ENCODE peak calls at places on chromosomes 5 and 9, in nine cellular contexts. Y is WERI-Rb-1; Z is OCI-LY7; O is tibial nerve; L is psoas muscle; A is foreskin keratinocyte; K is A549; B is heart right ventricle; T is CD8-positive, alpha-beta T cell. V is an unnamed sample.

GRCh38 chr9:34654317-34655083 is 2.5 kb downstream of the IL11RA start:
- DNase-seq in Y (peak), Z (no peak), O (peak), L (peak), A (no peak), K (no peak), B (peak), T (no peak), V (no peak)

GRCh38 chr5:151104795-151105194 is 24.0 kb upstream of the TNIP1 start:
- DNase-seq in Y (no peak), Z (no peak), O (peak), L (peak), A (no peak), K (no peak), B (no peak), T (no peak), V (no peak)

GRCh38 chr5:93594591-93595419 is 11.8 kb downstream of the NR2F1 start:
- DNase-seq in Y (no peak), Z (no peak), O (no peak), L (no peak), A (no peak), K (no peak), B (no peak), T (no peak), V (no peak)

GRCh38 chr9:93461810-93462209 is 8.4 kb upstream of the FAM120AOS start:
- DNase-seq in Y (no peak), Z (no peak), O (no peak), L (no peak), A (no peak), K (no peak), B (no peak), T (no peak), V (no peak)

GRCh38 chr9:32968101-32969011 is 33.1 kb downstream of the APTX start:
- DNase-seq in Y (peak), Z (peak), O (peak), L (peak), A (no peak), K (peak), B (peak), T (peak), V (peak)

GRCh38 chr5:62064993-62065392 is 241.0 kb upstream of the KIF2A start:
- DNase-seq in Y (no peak), Z (no peak), O (no peak), L (no peak), A (no peak), K (no peak), B (no peak), T (no peak), V (no peak)

GRCh38 chr9:121359358-121360294 is 10.4 kb downstream of the STOM start:
- DNase-seq in Y (no peak), Z (no peak), O (no peak), L (no peak), A (no peak), K (no peak), B (no peak), T (no peak), V (no peak)

GRCh38 chr5:36040651-36041536 is 25.8 kb downstream of the UGT3A2 start:
- DNase-seq in Y (peak), Z (no peak), O (no peak), L (no peak), A (no peak), K (no peak), B (no peak), T (no peak), V (no peak)

GRCh38 chr5:68330564-68330963 is 115.0 kb downstream of the PIK3R1 start:
- DNase-seq in Y (no peak), Z (no peak), O (no peak), L (no peak), A (peak), K (no peak), B (no peak), T (no peak), V (no peak)

GRCh38 chr9:81521892-81522291 is 167.5 kb downstream of the TLE1 start:
- DNase-seq in Y (no peak), Z (no peak), O (no peak), L (no peak), A (no peak), K (no peak), B (no peak), T (no peak), V (no peak)

GRCh38 chr9:111559000-111559610 is 34.1 kb downstream of the ZNF483 start:
- DNase-seq in Y (no peak), Z (no peak), O (no peak), L (no peak), A (peak), K (peak), B (no peak), T (no peak), V (peak)

GRCh38 chr9:26221295-26221694 is 543.1 kb upstream of the TUSC1 start:
- DNase-seq in Y (no peak), Z (no peak), O (no peak), L (no peak), A (no peak), K (no peak), B (no peak), T (no peak), V (no peak)

GRCh38 chr5:473344-474192 is 30.6 kb downstream of the EXOC3 start:
- DNase-seq in Y (peak), Z (no peak), O (no peak), L (peak), A (peak), K (peak), B (no peak), T (no peak), V (peak)

GRCh38 chr9:12702160-12702758 is 9.1 kb downstream of the TYRP1 start:
- DNase-seq in Y (peak), Z (no peak), O (peak), L (peak), A (no peak), K (peak), B (peak), T (no peak), V (peak)

GRCh38 chr5:123997354-123998215 is 485.6 kb downstream of the CSNK1G3 start:
- DNase-seq in Y (no peak), Z (no peak), O (no peak), L (no peak), A (peak), K (no peak), B (no peak), T (no peak), V (peak)

GRCh38 chr5:38463634-38464521 is 92.6 kb downstream of the LIFR start:
- DNase-seq in Y (no peak), Z (no peak), O (no peak), L (no peak), A (peak), K (peak), B (no peak), T (no peak), V (peak)

GRCh38 chr5:172570594-172571334 is 70.3 kb upstream of the NEURL1B start:
- DNase-seq in Y (no peak), Z (no peak), O (no peak), L (no peak), A (no peak), K (no peak), B (no peak), T (no peak), V (no peak)
- H3K27ac ChIP-seq in Y (peak), Z (no peak), O (peak), L (no peak), A (no peak), K (no peak), B (no peak), T (no peak), V (no peak)

DNA sequence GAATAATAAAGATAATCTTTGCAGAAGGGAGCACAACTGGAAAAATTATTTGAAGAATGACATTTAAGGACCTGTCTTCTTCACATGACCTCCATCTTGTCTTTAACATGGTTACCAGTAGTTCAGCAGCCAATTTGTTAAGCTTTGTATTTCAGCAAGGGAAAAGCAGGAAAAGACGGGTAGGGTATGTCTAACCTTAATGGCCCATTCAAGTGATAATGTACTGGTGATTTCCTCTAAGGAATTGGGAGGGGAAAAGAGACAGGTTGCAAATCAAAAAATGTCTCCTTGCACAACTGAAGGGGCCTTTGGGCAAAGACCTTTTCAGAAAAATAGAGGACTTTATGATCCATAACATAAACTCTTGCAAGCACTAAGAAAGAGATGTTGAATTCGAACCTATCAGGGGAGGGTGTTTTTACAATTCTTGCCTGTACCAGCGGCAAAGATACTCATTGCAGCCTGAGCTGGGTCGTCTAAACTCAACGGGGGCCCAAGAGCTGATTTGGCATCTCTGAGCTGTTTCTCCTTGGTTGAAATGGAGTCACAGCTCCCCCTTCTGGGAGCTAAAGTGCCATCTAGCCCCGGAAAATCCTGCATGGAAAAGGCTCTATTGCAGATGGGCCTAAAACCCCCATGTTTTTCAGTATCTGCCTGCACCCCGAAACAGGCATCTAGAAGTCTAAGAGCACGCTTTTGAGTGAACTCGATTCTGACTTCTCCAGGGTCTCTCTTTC is 3.8 kb downstream of the BRINP1 start:
- DNase-seq in Y (peak), Z (peak), O (no peak), L (no peak), A (no peak), K (peak), B (no peak), T (no peak), V (no peak)
- TF ChIP-seq CTCF in Y (peak), Z (peak), O (no peak), L (peak), A (peak), K (peak), B (no peak), T (no peak), V (peak)

GRCh38 chr5:89855417-89855816 is 554.1 kb downstream of the CETN3 start:
- DNase-seq in Y (no peak), Z (no peak), O (no peak), L (no peak), A (no peak), K (no peak), B (no peak), T (no peak), V (no peak)
- H3K27ac ChIP-seq in Y (no peak), Z (no peak), O (no peak), L (no peak), A (no peak), K (no peak), B (no peak), T (no peak), V (no peak)

GRCh38 chr9:76808636-76809035 is 44.4 kb downstream of the PCA3 start:
- DNase-seq in Y (no peak), Z (no peak), O (no peak), L (no peak), A (peak), K (no peak), B (no peak), T (no peak), V (peak)

DNA sequence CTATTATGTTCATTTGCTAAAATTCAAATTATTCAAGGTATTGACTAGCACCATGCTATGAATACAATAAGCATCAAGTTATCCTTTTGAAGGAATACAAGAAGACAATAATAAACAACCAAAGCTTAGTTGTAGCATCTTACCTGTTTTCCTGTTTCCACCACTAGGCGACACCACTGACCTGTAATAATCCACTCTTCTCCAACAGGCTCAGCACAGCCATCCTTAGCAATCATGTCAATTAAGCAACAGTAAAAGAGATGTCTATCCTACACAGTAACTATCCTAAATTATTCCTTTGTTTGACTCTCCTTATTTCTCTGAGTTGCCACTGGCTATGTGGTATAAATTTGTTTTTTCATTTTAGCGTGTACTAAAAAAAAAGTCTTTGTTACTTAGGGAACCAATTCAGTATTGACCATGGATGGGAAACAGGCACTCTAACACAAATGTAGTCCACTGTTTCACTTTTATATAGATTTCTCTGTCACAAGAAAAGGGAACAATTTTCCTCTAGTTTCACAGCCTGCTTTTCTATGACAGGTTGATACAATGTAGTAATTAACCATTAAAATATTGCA is 46.2 kb downstream of the PCA3 start:
- DNase-seq in Y (peak), Z (peak), O (peak), L (no peak), A (no peak), K (peak), B (no peak), T (no peak), V (peak)
- TF ChIP-seq CTCF in Y (peak), Z (peak), O (peak), L (peak), A (peak), K (peak), B (peak), T (peak), V (peak)

GRCh38 chr5:119411935-119412623 is 40.2 kb upstream of the HSD17B4 start:
- DNase-seq in Y (peak), Z (peak), O (peak), L (peak), A (no peak), K (peak), B (peak), T (no peak), V (peak)
- H3K27ac ChIP-seq in Y (peak), Z (no peak), O (peak), L (no peak), A (peak), K (peak), B (peak), T (no peak), V (peak)

DNA sequence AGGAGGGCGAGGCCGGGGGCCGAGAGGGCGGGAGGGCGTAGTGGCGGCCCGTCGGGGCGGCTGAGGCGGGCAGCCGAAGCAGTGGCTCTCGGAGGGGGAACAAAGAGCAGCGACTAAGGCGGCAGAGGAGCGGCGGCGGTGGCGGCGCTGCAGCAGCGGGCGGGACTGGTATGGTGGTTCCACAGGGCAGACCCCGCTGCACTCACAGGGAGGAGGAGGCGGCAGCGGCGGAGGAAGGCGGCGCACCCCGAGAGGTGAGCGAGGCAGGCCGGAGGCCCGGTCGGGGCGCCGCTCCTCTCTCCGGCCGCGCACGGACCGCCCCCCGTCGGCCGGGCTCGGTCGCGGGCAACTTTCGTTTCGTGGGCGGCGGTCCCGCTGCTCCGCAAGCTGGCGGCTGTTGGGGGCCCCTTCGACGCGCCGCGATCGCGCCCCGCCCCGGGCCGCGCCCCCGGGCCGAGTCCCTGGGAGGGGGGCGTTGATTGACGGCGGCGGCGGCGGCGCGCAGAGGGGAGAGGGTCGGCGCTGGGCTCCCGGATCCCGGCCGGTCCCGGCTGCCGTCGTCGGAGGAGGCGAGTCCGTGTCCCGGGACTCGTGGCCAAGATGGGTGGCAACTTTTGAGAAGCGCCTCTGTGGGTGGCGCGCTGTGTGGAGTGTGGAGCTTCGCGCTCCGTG is 467 bp downstream of the CNOT6 start:
- DNase-seq in Y (peak), Z (peak), O (peak), L (peak), A (no peak), K (peak), B (peak), T (no peak), V (peak)
- TF ChIP-seq CTCF in Y (no peak), Z (peak), O (no peak), L (no peak), A (peak), K (no peak), B (no peak), T (no peak), V (no peak)

DNA sequence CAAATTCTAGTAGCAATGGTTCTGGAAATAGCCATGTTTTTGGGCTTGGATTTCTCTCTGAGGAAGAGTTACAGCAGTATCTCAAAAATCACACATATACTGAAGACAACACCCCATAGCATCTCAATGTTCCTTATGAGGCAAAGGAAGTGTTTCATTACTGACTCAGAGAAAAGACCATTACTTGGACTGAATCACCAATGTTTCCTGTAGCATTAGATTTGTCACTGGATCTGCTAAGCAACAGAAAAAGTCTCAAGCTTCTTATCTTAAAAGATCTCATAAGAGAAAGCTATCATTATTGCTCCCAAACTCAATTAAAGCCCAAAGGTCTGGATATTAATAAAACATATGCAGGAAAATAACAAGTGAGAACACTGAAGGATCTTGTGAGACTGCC is 272.4 kb downstream of the ADAMTS6 start:
- DNase-seq in Y (no peak), Z (no peak), O (no peak), L (no peak), A (peak), K (peak), B (no peak), T (no peak), V (peak)
- H3K27ac ChIP-seq in Y (no peak), Z (no peak), O (no peak), L (no peak), A (peak), K (no peak), B (no peak), T (no peak), V (no peak)

DNA sequence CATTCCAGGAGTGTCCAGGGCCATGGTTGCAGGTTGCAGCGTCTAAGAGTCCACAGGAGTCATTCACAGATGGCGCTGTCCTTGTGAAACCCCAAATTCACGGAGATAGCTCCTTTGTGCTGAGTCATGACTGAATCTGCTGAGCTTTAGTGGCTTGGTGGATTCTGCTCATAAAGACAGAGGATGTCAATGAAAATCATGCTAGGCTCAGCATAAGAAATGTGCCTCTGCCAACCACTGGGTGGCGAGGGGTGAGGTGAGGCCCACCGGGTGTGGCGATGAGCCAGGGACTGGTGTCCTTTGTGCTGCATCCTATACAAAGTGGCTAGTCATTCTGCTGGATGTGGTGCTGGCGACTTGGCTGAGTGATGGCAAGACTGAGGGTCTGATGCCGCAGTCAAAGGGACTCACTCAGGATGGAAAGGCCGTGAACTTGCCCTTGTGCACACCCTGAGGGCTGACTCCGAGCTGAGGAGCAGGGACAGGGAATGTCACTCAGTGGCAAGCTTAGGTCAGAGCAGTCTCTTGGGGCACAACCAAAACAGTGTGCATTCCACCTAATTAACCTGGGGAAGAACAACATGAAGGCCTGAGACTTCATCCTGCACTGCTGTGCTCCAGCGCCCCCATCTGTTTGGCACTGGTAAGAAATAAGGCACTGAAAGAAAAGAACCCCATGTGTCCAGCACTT is 71.5 kb downstream of the DAP start:
- DNase-seq in Y (peak), Z (peak), O (no peak), L (no peak), A (no peak), K (peak), B (no peak), T (no peak), V (no peak)
- TF ChIP-seq CTCF in Y (peak), Z (peak), O (no peak), L (peak), A (peak), K (peak), B (no peak), T (no peak), V (no peak)

V was measured in RWPE1.